ENCODE peak calls at places on chromosomes 11 and 22, in seven cellular contexts. One of them, this sample, is unnamed.

GRCh38 chr11:132999519-132999918 is 532.8 kb downstream of the OPCML start:
- DNase-seq in sigmoid colon: no peak
- DNase-seq in LNCaP clone FGC: no peak
- DNase-seq in MM.1S: no peak
- DNase-seq in AG09319: no peak
- DNase-seq in psoas muscle: no peak
- DNase-seq in uterus: no peak
- DNase-seq in this sample: no peak

GRCh38 chr11:61780581-61781162 is 11.7 kb downstream of the TMEM258 start:
- DNase-seq in MM.1S: no peak
- DNase-seq in psoas muscle: peak
- DNase-seq in uterus: no peak
- DNase-seq in LNCaP clone FGC: no peak
- DNase-seq in sigmoid colon: no peak
- DNase-seq in AG09319: no peak
- DNase-seq in this sample: no peak

GRCh38 chr22:45742866-45743450 is 71.3 kb downstream of the ATXN10 start:
- DNase-seq in LNCaP clone FGC: peak
- DNase-seq in uterus: no peak
- DNase-seq in psoas muscle: peak
- DNase-seq in sigmoid colon: no peak
- DNase-seq in MM.1S: no peak
- DNase-seq in AG09319: peak
- DNase-seq in this sample: no peak

GRCh38 chr11:128424867-128425285 is 162.5 kb downstream of the ETS1 start:
- DNase-seq in psoas muscle: peak
- DNase-seq in MM.1S: no peak
- DNase-seq in LNCaP clone FGC: no peak
- DNase-seq in uterus: no peak
- DNase-seq in AG09319: no peak
- DNase-seq in sigmoid colon: no peak
- DNase-seq in this sample: no peak

GRCh38 chr11:72075109-72075508 is 5.2 kb downstream of the NUMA1 start:
- DNase-seq in LNCaP clone FGC: no peak
- DNase-seq in psoas muscle: no peak
- DNase-seq in uterus: no peak
- DNase-seq in AG09319: no peak
- DNase-seq in MM.1S: no peak
- DNase-seq in sigmoid colon: no peak
- DNase-seq in this sample: no peak

GRCh38 chr11:100978442-100978841 is 151.2 kb downstream of the PGR start:
- DNase-seq in AG09319: no peak
- DNase-seq in uterus: no peak
- DNase-seq in sigmoid colon: no peak
- DNase-seq in LNCaP clone FGC: no peak
- DNase-seq in psoas muscle: no peak
- DNase-seq in MM.1S: no peak
- DNase-seq in this sample: no peak

GRCh38 chr11:47361419-47361818 is 8.9 kb upstream of the MYBPC3 start:
- DNase-seq in AG09319: no peak
- DNase-seq in uterus: no peak
- DNase-seq in psoas muscle: no peak
- DNase-seq in sigmoid colon: no peak
- DNase-seq in LNCaP clone FGC: no peak
- DNase-seq in MM.1S: no peak
- DNase-seq in this sample: no peak

GRCh38 chr11:59787255-59787588 is 23.4 kb downstream of the MRPL16 start:
- DNase-seq in MM.1S: no peak
- DNase-seq in sigmoid colon: no peak
- DNase-seq in psoas muscle: no peak
- DNase-seq in LNCaP clone FGC: no peak
- DNase-seq in AG09319: no peak
- DNase-seq in uterus: no peak
- DNase-seq in this sample: no peak

GRCh38 chr11:117824571-117825537 is at the start of gene FXYD2:
- DNase-seq in LNCaP clone FGC: no peak
- DNase-seq in AG09319: no peak
- DNase-seq in psoas muscle: peak
- DNase-seq in MM.1S: no peak
- DNase-seq in sigmoid colon: peak
- DNase-seq in uterus: peak
- DNase-seq in this sample: peak

GRCh38 chr11:65381721-65382035 is 768 bp downstream of the SLC25A45 start:
- DNase-seq in AG09319: no peak
- DNase-seq in MM.1S: no peak
- DNase-seq in uterus: no peak
- DNase-seq in psoas muscle: no peak
- DNase-seq in LNCaP clone FGC: peak
- DNase-seq in sigmoid colon: no peak
- DNase-seq in this sample: no peak

GRCh38 chr22:20607157-20607907 is 99.9 kb downstream of the MED15 start:
- DNase-seq in uterus: no peak
- DNase-seq in MM.1S: no peak
- DNase-seq in AG09319: no peak
- DNase-seq in sigmoid colon: no peak
- DNase-seq in LNCaP clone FGC: no peak
- DNase-seq in psoas muscle: no peak
- DNase-seq in this sample: peak

GRCh38 chr11:75428301-75428724 is 4.7 kb downstream of the KLHL35 start:
- DNase-seq in sigmoid colon: peak
- DNase-seq in psoas muscle: peak
- DNase-seq in uterus: peak
- DNase-seq in LNCaP clone FGC: peak
- DNase-seq in MM.1S: no peak
- DNase-seq in AG09319: peak
- DNase-seq in this sample: peak

GRCh38 chr11:68328374-68329091 is 16.1 kb downstream of the LRP5 start:
- DNase-seq in AG09319: no peak
- DNase-seq in MM.1S: no peak
- DNase-seq in psoas muscle: no peak
- DNase-seq in sigmoid colon: peak
- DNase-seq in uterus: peak
- DNase-seq in LNCaP clone FGC: no peak
- DNase-seq in this sample: no peak

GRCh38 chr11:131025421-131026126 is 109.3 kb upstream of the SNX19 start:
- DNase-seq in psoas muscle: no peak
- DNase-seq in LNCaP clone FGC: no peak
- DNase-seq in AG09319: no peak
- DNase-seq in uterus: no peak
- DNase-seq in MM.1S: no peak
- DNase-seq in sigmoid colon: no peak
- DNase-seq in this sample: no peak

GRCh38 chr11:36027731-36028130 is 83.9 kb downstream of the LDLRAD3 start:
- DNase-seq in AG09319: no peak
- DNase-seq in MM.1S: no peak
- DNase-seq in psoas muscle: peak
- DNase-seq in sigmoid colon: no peak
- DNase-seq in uterus: peak
- DNase-seq in LNCaP clone FGC: no peak
- DNase-seq in this sample: no peak

GRCh38 chr11:80414766-80415165 is 973.9 kb upstream of the TENM4 start:
- DNase-seq in psoas muscle: no peak
- DNase-seq in LNCaP clone FGC: no peak
- DNase-seq in sigmoid colon: no peak
- DNase-seq in uterus: no peak
- DNase-seq in AG09319: no peak
- DNase-seq in MM.1S: no peak
- DNase-seq in this sample: no peak

GRCh38 chr11:133040289-133040893 is 491.9 kb downstream of the OPCML start:
- DNase-seq in psoas muscle: no peak
- DNase-seq in uterus: no peak
- DNase-seq in sigmoid colon: no peak
- DNase-seq in MM.1S: no peak
- DNase-seq in LNCaP clone FGC: no peak
- DNase-seq in AG09319: no peak
- DNase-seq in this sample: no peak

GRCh38 chr11:48683226-48683720 is 194.7 kb downstream of the OR4A47 start:
- DNase-seq in AG09319: no peak
- DNase-seq in sigmoid colon: no peak
- DNase-seq in uterus: no peak
- DNase-seq in LNCaP clone FGC: no peak
- DNase-seq in psoas muscle: peak
- DNase-seq in MM.1S: no peak
- DNase-seq in this sample: no peak

GRCh38 chr11:399731-400211 is 5.8 kb downstream of the PKP3 start:
- DNase-seq in LNCaP clone FGC: no peak
- DNase-seq in psoas muscle: no peak
- DNase-seq in uterus: no peak
- DNase-seq in MM.1S: no peak
- DNase-seq in sigmoid colon: no peak
- DNase-seq in AG09319: no peak
- DNase-seq in this sample: no peak

DNA sequence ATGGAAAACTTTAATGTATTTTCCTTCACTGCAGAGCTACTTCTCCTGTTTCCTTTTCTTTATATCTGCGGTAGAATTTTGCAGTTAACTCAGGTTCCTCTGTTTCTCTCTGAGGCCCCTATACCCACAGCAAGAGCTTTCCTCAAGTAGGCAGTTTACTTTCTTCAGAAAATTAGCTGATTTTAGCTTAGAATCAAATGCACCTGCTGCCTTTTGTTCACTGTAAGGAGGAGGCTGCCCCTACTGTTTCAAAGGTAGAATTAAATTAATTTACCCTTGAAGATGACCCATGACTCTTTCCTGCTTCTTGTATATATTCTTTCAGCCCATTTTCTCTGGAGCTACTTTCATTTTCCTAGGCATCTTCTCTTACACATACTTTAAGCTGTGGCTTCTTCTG is 68.7 kb upstream of the GDPD4 start:
- DNase-seq in sigmoid colon: no peak
- DNase-seq in uterus: no peak
- DNase-seq in AG09319: no peak
- DNase-seq in LNCaP clone FGC: no peak
- DNase-seq in MM.1S: no peak
- DNase-seq in psoas muscle: no peak
- DNase-seq in this sample: no peak
- TF ChIP-seq CTCF in sigmoid colon: no peak
- TF ChIP-seq CTCF in uterus: no peak
- TF ChIP-seq CTCF in AG09319: no peak
- TF ChIP-seq CTCF in LNCaP clone FGC: peak
- TF ChIP-seq CTCF in MM.1S: no peak
- TF ChIP-seq CTCF in psoas muscle: no peak
- TF ChIP-seq CTCF in this sample: no peak

GRCh38 chr11:70135142-70136132 is 57.3 kb downstream of the ANO1 start:
- DNase-seq in MM.1S: no peak
- DNase-seq in AG09319: no peak
- DNase-seq in psoas muscle: no peak
- DNase-seq in uterus: peak
- DNase-seq in LNCaP clone FGC: no peak
- DNase-seq in sigmoid colon: no peak
- DNase-seq in this sample: no peak

GRCh38 chr11:70140859-70141489 is 62.1 kb upstream of the FADD start:
- DNase-seq in psoas muscle: no peak
- DNase-seq in LNCaP clone FGC: no peak
- DNase-seq in uterus: no peak
- DNase-seq in sigmoid colon: no peak
- DNase-seq in MM.1S: no peak
- DNase-seq in AG09319: no peak
- DNase-seq in this sample: no peak

GRCh38 chr11:70137383-70137782 is 59.3 kb downstream of the ANO1 start:
- DNase-seq in LNCaP clone FGC: no peak
- DNase-seq in sigmoid colon: no peak
- DNase-seq in MM.1S: no peak
- DNase-seq in uterus: no peak
- DNase-seq in psoas muscle: no peak
- DNase-seq in AG09319: no peak
- DNase-seq in this sample: no peak

GRCh38 chr11:70139785-70140410 is 61.8 kb downstream of the ANO1 start:
- DNase-seq in sigmoid colon: no peak
- DNase-seq in AG09319: no peak
- DNase-seq in uterus: no peak
- DNase-seq in psoas muscle: no peak
- DNase-seq in MM.1S: no peak
- DNase-seq in LNCaP clone FGC: no peak
- DNase-seq in this sample: no peak

GRCh38 chr11:70138403-70138802 is 60.3 kb downstream of the ANO1 start:
- DNase-seq in psoas muscle: no peak
- DNase-seq in MM.1S: no peak
- DNase-seq in uterus: no peak
- DNase-seq in LNCaP clone FGC: no peak
- DNase-seq in sigmoid colon: no peak
- DNase-seq in AG09319: no peak
- DNase-seq in this sample: no peak
- TF ChIP-seq CTCF in psoas muscle: no peak
- TF ChIP-seq CTCF in MM.1S: no peak
- TF ChIP-seq CTCF in uterus: no peak
- TF ChIP-seq CTCF in LNCaP clone FGC: no peak
- TF ChIP-seq CTCF in sigmoid colon: no peak
- TF ChIP-seq CTCF in AG09319: no peak
- TF ChIP-seq CTCF in this sample: no peak

GRCh38 chr11:119372260-119373058 is 9.0 kb downstream of the USP2 start:
- DNase-seq in psoas muscle: peak
- DNase-seq in uterus: no peak
- DNase-seq in AG09319: no peak
- DNase-seq in sigmoid colon: no peak
- DNase-seq in LNCaP clone FGC: no peak
- DNase-seq in MM.1S: no peak
- DNase-seq in this sample: no peak
- TF ChIP-seq CTCF in psoas muscle: no peak
- TF ChIP-seq CTCF in uterus: no peak
- TF ChIP-seq CTCF in AG09319: no peak
- TF ChIP-seq CTCF in sigmoid colon: no peak
- TF ChIP-seq CTCF in LNCaP clone FGC: no peak
- TF ChIP-seq CTCF in MM.1S: no peak
- TF ChIP-seq CTCF in this sample: no peak

GRCh38 chr22:17368144-17368726 is 1.0 kb upstream of the CECR2 start:
- DNase-seq in MM.1S: no peak
- DNase-seq in psoas muscle: no peak
- DNase-seq in AG09319: no peak
- DNase-seq in sigmoid colon: peak
- DNase-seq in uterus: no peak
- DNase-seq in LNCaP clone FGC: no peak
- DNase-seq in this sample: no peak

GRCh38 chr22:17366329-17366728 is 2.9 kb upstream of the CECR2 start:
- DNase-seq in LNCaP clone FGC: no peak
- DNase-seq in AG09319: no peak
- DNase-seq in sigmoid colon: no peak
- DNase-seq in psoas muscle: no peak
- DNase-seq in MM.1S: no peak
- DNase-seq in uterus: no peak
- DNase-seq in this sample: no peak

GRCh38 chr22:17369553-17370035 is 334 bp downstream of the CECR2 start:
- DNase-seq in LNCaP clone FGC: no peak
- DNase-seq in sigmoid colon: no peak
- DNase-seq in psoas muscle: peak
- DNase-seq in MM.1S: peak
- DNase-seq in AG09319: no peak
- DNase-seq in uterus: no peak
- DNase-seq in this sample: no peak

GRCh38 chr22:17368727-17369552 is at the start of gene CECR2:
- DNase-seq in psoas muscle: peak
- DNase-seq in LNCaP clone FGC: no peak
- DNase-seq in uterus: peak
- DNase-seq in MM.1S: peak
- DNase-seq in AG09319: no peak
- DNase-seq in sigmoid colon: peak
- DNase-seq in this sample: no peak

DNA sequence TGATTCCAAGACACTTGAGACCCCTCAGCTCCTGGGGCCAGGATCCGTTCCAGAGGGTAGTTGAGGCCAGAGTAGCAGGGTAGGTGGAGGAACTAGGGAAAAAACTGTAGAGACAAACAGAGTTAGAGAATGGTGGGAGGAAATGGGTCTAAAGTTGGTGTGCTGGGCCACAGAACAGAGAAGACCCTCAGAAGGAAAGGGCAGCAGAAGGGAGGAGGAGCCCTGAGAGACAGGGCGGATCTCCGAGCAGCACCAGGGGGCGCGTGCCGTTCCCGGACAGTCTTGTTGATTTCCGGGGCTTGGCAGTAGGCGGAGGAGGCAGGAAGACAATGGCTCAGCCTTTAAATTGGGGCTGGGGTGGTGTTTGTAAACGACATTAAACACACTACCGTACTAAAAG is 2.4 kb upstream of the CECR2 start:
- DNase-seq in sigmoid colon: peak
- DNase-seq in LNCaP clone FGC: no peak
- DNase-seq in MM.1S: no peak
- DNase-seq in psoas muscle: peak
- DNase-seq in AG09319: no peak
- DNase-seq in uterus: peak
- DNase-seq in this sample: no peak
- TF ChIP-seq CTCF in sigmoid colon: no peak
- TF ChIP-seq CTCF in LNCaP clone FGC: no peak
- TF ChIP-seq CTCF in MM.1S: peak
- TF ChIP-seq CTCF in psoas muscle: peak
- TF ChIP-seq CTCF in AG09319: no peak
- TF ChIP-seq CTCF in uterus: no peak
- TF ChIP-seq CTCF in this sample: no peak